ENCODE peak calls at places on chromosomes 6 and 20, in seven cellular contexts. One of them, this sample, is unnamed.

GRCh38 chr20:40510622-40511021 is 178.4 kb downstream of the MAFB start:
- DNase-seq in lower lobe of right lung: no peak
- DNase-seq in nephron progenitor cell: no peak
- DNase-seq in fibroblast of mammary gland: no peak
- DNase-seq in PC-9: no peak
- DNase-seq in BE2C: no peak
- DNase-seq in cardiac fibroblast: no peak
- DNase-seq in this sample: no peak

GRCh38 chr6:56004421-56004820 is 129.0 kb upstream of the BMP5 start:
- DNase-seq in cardiac fibroblast: peak
- DNase-seq in fibroblast of mammary gland: peak
- DNase-seq in nephron progenitor cell: no peak
- DNase-seq in lower lobe of right lung: no peak
- DNase-seq in PC-9: no peak
- DNase-seq in BE2C: no peak
- DNase-seq in this sample: no peak

GRCh38 chr6:152273002-152273401 is 364.2 kb downstream of the SYNE1 start:
- DNase-seq in fibroblast of mammary gland: peak
- DNase-seq in PC-9: peak
- DNase-seq in BE2C: no peak
- DNase-seq in nephron progenitor cell: no peak
- DNase-seq in lower lobe of right lung: no peak
- DNase-seq in cardiac fibroblast: peak
- DNase-seq in this sample: no peak

GRCh38 chr20:57831326-57831991 is 121.6 kb upstream of the PMEPA1 start:
- DNase-seq in lower lobe of right lung: no peak
- DNase-seq in PC-9: no peak
- DNase-seq in nephron progenitor cell: no peak
- DNase-seq in BE2C: no peak
- DNase-seq in cardiac fibroblast: no peak
- DNase-seq in fibroblast of mammary gland: no peak
- DNase-seq in this sample: no peak

GRCh38 chr6:168274046-168274952 is 45.3 kb downstream of the DACT2 start:
- DNase-seq in cardiac fibroblast: no peak
- DNase-seq in PC-9: no peak
- DNase-seq in lower lobe of right lung: no peak
- DNase-seq in nephron progenitor cell: no peak
- DNase-seq in BE2C: no peak
- DNase-seq in fibroblast of mammary gland: no peak
- DNase-seq in this sample: no peak

GRCh38 chr20:1526896-1527295 is 30.6 kb downstream of the SIRPD start:
- DNase-seq in nephron progenitor cell: no peak
- DNase-seq in BE2C: no peak
- DNase-seq in cardiac fibroblast: peak
- DNase-seq in PC-9: no peak
- DNase-seq in lower lobe of right lung: no peak
- DNase-seq in fibroblast of mammary gland: no peak
- DNase-seq in this sample: no peak

GRCh38 chr6:13769655-13770053 is 44.7 kb downstream of the MCUR1 start:
- DNase-seq in lower lobe of right lung: no peak
- DNase-seq in nephron progenitor cell: no peak
- DNase-seq in BE2C: peak
- DNase-seq in cardiac fibroblast: no peak
- DNase-seq in PC-9: no peak
- DNase-seq in fibroblast of mammary gland: no peak
- DNase-seq in this sample: no peak

GRCh38 chr20:31570735-31571617 is 34.1 kb upstream of the ID1 start:
- DNase-seq in fibroblast of mammary gland: no peak
- DNase-seq in BE2C: peak
- DNase-seq in nephron progenitor cell: no peak
- DNase-seq in cardiac fibroblast: no peak
- DNase-seq in PC-9: peak
- DNase-seq in lower lobe of right lung: no peak
- DNase-seq in this sample: no peak

GRCh38 chr6:36376742-36377141 is 10.7 kb downstream of the ETV7 start:
- DNase-seq in nephron progenitor cell: no peak
- DNase-seq in cardiac fibroblast: no peak
- DNase-seq in BE2C: no peak
- DNase-seq in lower lobe of right lung: no peak
- DNase-seq in fibroblast of mammary gland: no peak
- DNase-seq in PC-9: no peak
- DNase-seq in this sample: no peak

GRCh38 chr20:49887828-49888340 is 27.4 kb downstream of the SPATA2 start:
- DNase-seq in fibroblast of mammary gland: no peak
- DNase-seq in PC-9: no peak
- DNase-seq in cardiac fibroblast: no peak
- DNase-seq in lower lobe of right lung: no peak
- DNase-seq in nephron progenitor cell: no peak
- DNase-seq in BE2C: no peak
- DNase-seq in this sample: no peak

GRCh38 chr6:125100018-125100652 is 53.4 kb upstream of the TPD52L1 start:
- DNase-seq in fibroblast of mammary gland: no peak
- DNase-seq in nephron progenitor cell: no peak
- DNase-seq in lower lobe of right lung: no peak
- DNase-seq in PC-9: no peak
- DNase-seq in cardiac fibroblast: no peak
- DNase-seq in BE2C: no peak
- DNase-seq in this sample: no peak

GRCh38 chr20:61426361-61426760 is 174.3 kb downstream of the CDH4 start:
- DNase-seq in cardiac fibroblast: no peak
- DNase-seq in fibroblast of mammary gland: no peak
- DNase-seq in nephron progenitor cell: no peak
- DNase-seq in BE2C: no peak
- DNase-seq in lower lobe of right lung: no peak
- DNase-seq in PC-9: no peak
- DNase-seq in this sample: no peak

GRCh38 chr20:61420781-61421180 is 168.7 kb downstream of the CDH4 start:
- DNase-seq in cardiac fibroblast: no peak
- DNase-seq in BE2C: no peak
- DNase-seq in PC-9: no peak
- DNase-seq in nephron progenitor cell: no peak
- DNase-seq in lower lobe of right lung: no peak
- DNase-seq in fibroblast of mammary gland: no peak
- DNase-seq in this sample: no peak

GRCh38 chr20:61422636-61423425 is 170.8 kb downstream of the CDH4 start:
- DNase-seq in fibroblast of mammary gland: no peak
- DNase-seq in PC-9: no peak
- DNase-seq in BE2C: no peak
- DNase-seq in nephron progenitor cell: no peak
- DNase-seq in cardiac fibroblast: no peak
- DNase-seq in lower lobe of right lung: no peak
- DNase-seq in this sample: no peak

GRCh38 chr20:61424011-61424627 is 172.1 kb downstream of the CDH4 start:
- DNase-seq in PC-9: no peak
- DNase-seq in fibroblast of mammary gland: no peak
- DNase-seq in BE2C: no peak
- DNase-seq in lower lobe of right lung: no peak
- DNase-seq in cardiac fibroblast: no peak
- DNase-seq in nephron progenitor cell: no peak
- DNase-seq in this sample: no peak

GRCh38 chr20:61424628-61425420 is 172.8 kb downstream of the CDH4 start:
- DNase-seq in cardiac fibroblast: no peak
- DNase-seq in BE2C: no peak
- DNase-seq in nephron progenitor cell: no peak
- DNase-seq in PC-9: no peak
- DNase-seq in fibroblast of mammary gland: no peak
- DNase-seq in lower lobe of right lung: no peak
- DNase-seq in this sample: no peak
- TF ChIP-seq CTCF in cardiac fibroblast: no peak
- TF ChIP-seq CTCF in BE2C: no peak
- TF ChIP-seq CTCF in nephron progenitor cell: no peak
- TF ChIP-seq CTCF in PC-9: no peak
- TF ChIP-seq CTCF in fibroblast of mammary gland: no peak
- TF ChIP-seq CTCF in lower lobe of right lung: no peak
- TF ChIP-seq CTCF in this sample: no peak

DNA sequence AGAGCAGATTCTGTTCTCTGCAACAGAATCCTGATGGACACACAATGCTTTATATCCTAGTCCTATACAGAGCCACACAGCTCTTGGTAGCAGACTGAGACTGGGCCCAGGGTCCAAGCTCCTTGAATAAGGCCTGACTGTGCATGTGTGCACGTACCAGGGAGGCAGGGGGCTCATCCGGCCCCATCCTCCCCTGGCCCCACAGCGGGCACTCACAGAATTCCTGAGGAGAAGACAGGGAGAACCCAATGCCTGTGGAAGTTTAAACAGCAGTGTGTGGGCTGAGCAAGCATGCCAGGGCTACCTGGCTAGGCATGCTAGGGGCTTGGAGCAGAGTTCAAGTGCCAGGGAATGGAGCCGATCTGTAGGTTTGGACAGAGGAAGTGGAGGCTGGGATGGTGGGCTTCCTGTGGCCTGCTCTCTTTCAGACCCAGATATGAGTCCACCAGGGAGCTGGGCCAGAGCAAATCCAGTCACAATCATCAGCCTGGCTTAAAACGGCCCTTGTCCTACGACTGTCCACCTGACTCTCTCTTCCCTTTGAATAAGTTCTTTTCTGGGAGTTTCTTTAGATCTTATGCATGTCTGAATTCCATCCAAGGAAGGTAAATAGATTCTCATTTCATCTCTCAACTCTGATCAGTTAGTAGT is 74.0 kb downstream of the MRPL14 start:
- DNase-seq in lower lobe of right lung: peak
- DNase-seq in nephron progenitor cell: no peak
- DNase-seq in fibroblast of mammary gland: no peak
- DNase-seq in BE2C: no peak
- DNase-seq in PC-9: no peak
- DNase-seq in cardiac fibroblast: no peak
- DNase-seq in this sample: no peak
- TF ChIP-seq CTCF in lower lobe of right lung: no peak
- TF ChIP-seq CTCF in nephron progenitor cell: no peak
- TF ChIP-seq CTCF in fibroblast of mammary gland: no peak
- TF ChIP-seq CTCF in BE2C: no peak
- TF ChIP-seq CTCF in PC-9: no peak
- TF ChIP-seq CTCF in cardiac fibroblast: no peak
- TF ChIP-seq CTCF in this sample: no peak

DNA sequence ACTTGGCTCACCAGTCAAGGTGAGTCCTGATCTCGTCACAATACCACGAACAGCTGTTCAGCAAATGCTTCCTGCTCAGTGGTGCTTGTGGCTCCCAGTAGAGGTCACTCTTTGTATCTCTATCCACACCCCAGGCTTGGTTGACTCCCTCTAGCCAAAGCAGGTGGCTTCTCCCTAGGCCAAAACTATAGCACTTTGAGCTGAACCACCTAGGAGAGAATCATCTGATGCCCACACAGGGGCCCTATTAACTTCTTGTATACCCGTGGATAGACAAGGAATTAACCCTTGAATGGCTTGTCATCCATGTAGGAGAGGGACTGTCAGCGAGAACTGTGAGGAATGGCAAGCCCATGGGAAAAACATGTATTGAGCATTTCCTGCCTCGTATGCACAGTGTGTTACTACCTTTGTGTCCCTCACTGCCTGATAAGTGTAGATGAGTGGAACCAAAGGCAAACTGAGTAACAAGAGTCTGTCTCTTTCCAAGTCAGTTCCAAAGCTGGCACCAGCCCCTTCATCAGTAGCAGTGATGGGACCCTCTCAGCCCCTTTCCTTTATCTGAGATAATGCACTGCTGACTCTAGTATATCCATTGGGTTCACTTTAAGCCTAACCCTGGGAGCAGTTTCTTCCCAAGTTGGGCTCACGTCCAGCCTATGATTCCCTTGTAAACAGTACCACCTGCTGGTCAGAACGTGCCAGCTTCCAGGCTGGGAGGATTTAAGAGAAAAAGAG is 42.5 kb downstream of the EIF2S2 start:
- DNase-seq in nephron progenitor cell: peak
- DNase-seq in lower lobe of right lung: peak
- DNase-seq in PC-9: peak
- DNase-seq in cardiac fibroblast: peak
- DNase-seq in fibroblast of mammary gland: peak
- DNase-seq in BE2C: peak
- DNase-seq in this sample: peak
- TF ChIP-seq CTCF in nephron progenitor cell: peak
- TF ChIP-seq CTCF in lower lobe of right lung: peak
- TF ChIP-seq CTCF in PC-9: peak
- TF ChIP-seq CTCF in cardiac fibroblast: peak
- TF ChIP-seq CTCF in fibroblast of mammary gland: peak
- TF ChIP-seq CTCF in BE2C: peak
- TF ChIP-seq CTCF in this sample: peak

GRCh38 chr6:134437376-134437775 is 119.5 kb upstream of the SGK1 start:
- DNase-seq in fibroblast of mammary gland: peak
- DNase-seq in PC-9: no peak
- DNase-seq in nephron progenitor cell: no peak
- DNase-seq in cardiac fibroblast: no peak
- DNase-seq in BE2C: no peak
- DNase-seq in lower lobe of right lung: peak
- DNase-seq in this sample: no peak
- TF ChIP-seq CTCF in fibroblast of mammary gland: peak
- TF ChIP-seq CTCF in PC-9: no peak
- TF ChIP-seq CTCF in nephron progenitor cell: no peak
- TF ChIP-seq CTCF in cardiac fibroblast: peak
- TF ChIP-seq CTCF in BE2C: peak
- TF ChIP-seq CTCF in lower lobe of right lung: peak
- TF ChIP-seq CTCF in this sample: no peak

GRCh38 chr6:155832596-155832995 is 377.0 kb upstream of the NOX3 start:
- DNase-seq in lower lobe of right lung: no peak
- DNase-seq in fibroblast of mammary gland: peak
- DNase-seq in PC-9: no peak
- DNase-seq in cardiac fibroblast: peak
- DNase-seq in nephron progenitor cell: no peak
- DNase-seq in BE2C: no peak
- DNase-seq in this sample: no peak
- TF ChIP-seq CTCF in lower lobe of right lung: no peak
- TF ChIP-seq CTCF in fibroblast of mammary gland: no peak
- TF ChIP-seq CTCF in PC-9: no peak
- TF ChIP-seq CTCF in cardiac fibroblast: no peak
- TF ChIP-seq CTCF in nephron progenitor cell: no peak
- TF ChIP-seq CTCF in BE2C: peak
- TF ChIP-seq CTCF in this sample: no peak